ENCODE peak calls at places on chromosome 19, in five cellular contexts. S, H, B, F and Q are unnamed samples.

GRCh38 chr19:12425501-12426274 is 15.1 kb downstream of the ZNF443 start:
- DNase-seq in S (no peak), H (no peak), B (no peak), F (no peak), Q (no peak)

GRCh38 chr19:18117692-18118378 is 20.3 kb downstream of the MAST3 start:
- DNase-seq in S (peak; percentile 82), F (no peak), B (peak; percentile 97), H (peak; percentile 84), Q (peak; percentile 95)

GRCh38 chr19:1069009-1069779 is 2.2 kb downstream of the ARHGAP45 start:
- DNase-seq in H (no peak), B (peak; percentile 92), S (no peak), F (no peak), Q (peak; percentile 94)

GRCh38 chr19:55611300-55611982 is 6.0 kb downstream of the ZNF865 start:
- DNase-seq in S (no peak), H (no peak), B (no peak), F (no peak), Q (no peak)

GRCh38 chr19:42076375-42076944 is 494 bp downstream of the ZNF574 start:
- DNase-seq in B (no peak), H (peak; percentile 44), S (peak; percentile 4), F (no peak), Q (no peak)

GRCh38 chr19:49894011-49894664 is 2.5 kb downstream of the IL4I1 start:
- DNase-seq in F (no peak), S (no peak), H (no peak), B (no peak), Q (no peak)

GRCh38 chr19:36547001-36547732 is 19.1 kb upstream of the ZNF260 start:
- DNase-seq in H (no peak), S (peak; percentile 1), B (no peak), F (no peak), Q (no peak)

GRCh38 chr19:8986296-8986695 is 23.9 kb downstream of the MUC16 start:
- DNase-seq in F (no peak), B (no peak), H (no peak), S (no peak), Q (no peak)

GRCh38 chr19:4456566-4456842 is 1.1 kb downstream of the UBXN6 start:
- DNase-seq in H (no peak), S (peak; percentile 34), F (no peak), B (no peak), Q (peak; percentile 58)

GRCh38 chr19:4456843-4457653 is 546 bp downstream of the UBXN6 start:
- DNase-seq in H (peak; percentile 61), F (no peak), B (no peak), S (no peak), Q (peak; percentile 49)

GRCh38 chr19:4454952-4455738 is 2.4 kb downstream of the UBXN6 start:
- DNase-seq in H (peak; percentile 75), F (no peak), S (no peak), B (no peak), Q (no peak)

GRCh38 chr19:4454621-4454951 is 3.0 kb downstream of the UBXN6 start:
- DNase-seq in F (no peak), H (no peak), S (no peak), B (no peak), Q (no peak)

DNA sequence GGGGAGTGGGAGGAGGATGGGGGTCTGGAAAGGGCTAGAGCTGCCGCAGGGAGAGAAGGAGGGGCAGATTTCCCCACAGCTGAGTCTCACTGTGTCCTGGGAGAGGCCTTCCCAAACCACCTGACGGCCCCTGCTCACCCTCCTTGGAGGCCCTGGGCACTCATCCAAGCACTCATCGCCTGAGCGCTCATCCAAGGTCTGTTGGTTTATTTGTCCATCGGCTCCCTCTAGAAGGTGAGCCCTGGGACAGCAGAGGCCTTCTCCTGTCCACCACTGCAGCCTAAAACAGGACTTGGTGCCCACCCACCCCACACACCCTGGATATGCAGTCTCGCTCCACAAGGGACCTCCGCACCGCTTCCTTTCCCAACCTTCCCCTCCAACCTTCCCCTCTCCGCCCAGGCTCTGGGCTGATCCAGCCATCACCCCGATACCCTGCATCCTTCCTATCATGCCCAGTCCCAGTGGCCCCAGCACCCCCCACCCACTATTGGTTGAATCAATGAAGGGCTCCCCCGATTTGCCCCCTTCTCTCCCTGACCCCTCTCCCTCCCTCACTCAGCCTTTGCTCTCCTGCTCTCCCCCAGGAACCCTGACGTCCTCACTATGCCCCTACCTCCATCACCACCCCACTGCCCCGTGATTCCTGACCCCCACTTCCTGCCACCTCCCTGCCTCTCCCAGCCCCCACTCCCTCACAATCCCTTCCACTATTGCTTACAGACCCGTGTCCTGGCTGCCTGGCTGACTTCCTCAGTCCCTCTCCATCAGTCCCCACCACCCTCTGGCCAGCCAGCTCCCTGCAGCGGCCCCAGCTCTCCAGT is 1.6 kb downstream of the UBXN6 start:
- DNase-seq in B (peak; percentile 79), S (peak; percentile 41), H (peak; percentile 88), F (peak; percentile 77), Q (peak; percentile 59)
- TF ChIP-seq CTCF in B (no peak), S (no peak), H (no peak), F (peak; percentile 41), Q (no peak)

GRCh38 chr19:20077791-20078463 is at the start of gene ZNF90:
- DNase-seq in F (peak; percentile 91), B (peak; percentile 89), S (no peak), H (peak; percentile 98), Q (peak; percentile 88)
- H3K4me3 ChIP-seq in F (peak within 1 kb of the TSS; percentile 71), B (peak within 1 kb of the TSS; percentile 56), S (no peak within 1 kb of the TSS), H (peak within 1 kb of the TSS; percentile 51), Q (peak within 1 kb of the TSS; percentile 60)

GRCh38 chr19:2096543-2097329 is at the start of gene IZUMO4:
- DNase-seq in H (peak; percentile 99), S (peak; percentile 94), B (peak; percentile 100), F (peak; percentile 65), Q (peak; percentile 99)
- TF ChIP-seq CTCF in H (no peak), S (peak; percentile 37), B (peak; percentile 56), F (peak; percentile 28), Q (peak; percentile 61)

GRCh38 chr19:6768236-6768785 is 1.1 kb upstream of the SH2D3A start:
- DNase-seq in F (no peak), B (no peak), H (no peak), S (no peak), Q (no peak)
- H3K4me3 ChIP-seq in F (no peak overlapping the region), B (peak overlapping the region; percentile 54), H (no peak overlapping the region), S (peak overlapping the region; percentile 73), Q (peak overlapping the region; percentile 61)

DNA sequence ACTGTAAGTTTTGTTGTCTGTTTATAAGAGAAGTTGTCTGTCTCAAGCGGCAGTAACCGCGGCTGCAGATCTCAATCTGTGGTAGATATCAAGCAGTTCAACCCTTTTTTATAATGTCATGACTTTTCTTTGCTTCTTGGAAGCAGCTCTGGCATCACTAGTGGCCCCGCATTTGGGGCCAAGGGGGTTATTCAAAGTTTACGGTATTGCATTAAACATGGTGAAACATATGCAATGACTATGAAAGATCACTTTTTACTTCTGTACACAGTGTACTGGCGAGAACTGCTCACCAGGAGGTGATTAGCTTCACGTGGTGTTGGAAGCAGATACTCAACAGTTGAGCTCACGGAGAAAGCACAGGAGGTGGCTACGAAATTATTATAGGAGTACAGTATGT is 4.6 kb upstream of the FFAR3 start:
- DNase-seq in B (peak; percentile 28), S (no peak), F (no peak), H (no peak), Q (peak; percentile 35)
- TF ChIP-seq CTCF in B (no peak), S (no peak), F (no peak), H (no peak), Q (no peak)

GRCh38 chr19:30228113-30228725 is 144.0 kb upstream of the ZNF536 start:
- DNase-seq in F (no peak), H (no peak), B (no peak), S (no peak), Q (no peak)
- H3K4me3 ChIP-seq in F (peak overlapping the region; percentile 45), H (peak overlapping the region; percentile 41), B (peak overlapping the region; percentile 21), S (peak overlapping the region; percentile 67), Q (peak overlapping the region; percentile 54)

DNA sequence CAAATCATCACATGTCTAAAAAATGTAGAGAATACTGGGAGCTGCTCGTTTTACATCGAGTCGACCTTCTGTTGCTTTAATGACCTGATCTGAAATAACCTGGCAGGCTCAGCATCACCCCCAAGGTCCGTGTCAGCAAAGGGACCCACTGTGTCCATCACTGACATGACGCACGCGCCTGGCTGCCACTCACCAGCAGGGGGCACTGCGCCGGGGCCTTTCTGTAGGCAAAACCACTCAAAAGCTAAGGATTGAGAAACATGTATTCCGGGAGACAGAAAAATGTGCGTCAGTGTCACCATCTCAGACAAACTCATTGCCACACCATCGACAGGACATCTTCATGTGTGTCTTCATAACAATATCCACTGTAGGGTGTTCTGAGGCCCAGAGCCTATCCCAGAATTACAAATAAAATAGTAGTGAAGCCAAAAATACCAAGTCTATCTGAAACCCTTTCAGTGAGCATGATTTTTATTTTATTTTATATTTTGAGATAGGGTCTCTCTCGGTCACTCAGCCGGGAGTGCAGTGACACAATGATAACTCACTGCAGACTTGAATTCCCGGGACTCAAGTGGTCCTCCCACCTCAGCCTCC is 130.3 kb upstream of the LSM14A start:
- DNase-seq in B (peak; percentile 89), H (peak; percentile 19), F (no peak), S (peak; percentile 68), Q (peak; percentile 85)
- TF ChIP-seq CTCF in B (peak; percentile 93), H (peak; percentile 34), F (peak; percentile 77), S (peak; percentile 88), Q (peak; percentile 95)

DNA sequence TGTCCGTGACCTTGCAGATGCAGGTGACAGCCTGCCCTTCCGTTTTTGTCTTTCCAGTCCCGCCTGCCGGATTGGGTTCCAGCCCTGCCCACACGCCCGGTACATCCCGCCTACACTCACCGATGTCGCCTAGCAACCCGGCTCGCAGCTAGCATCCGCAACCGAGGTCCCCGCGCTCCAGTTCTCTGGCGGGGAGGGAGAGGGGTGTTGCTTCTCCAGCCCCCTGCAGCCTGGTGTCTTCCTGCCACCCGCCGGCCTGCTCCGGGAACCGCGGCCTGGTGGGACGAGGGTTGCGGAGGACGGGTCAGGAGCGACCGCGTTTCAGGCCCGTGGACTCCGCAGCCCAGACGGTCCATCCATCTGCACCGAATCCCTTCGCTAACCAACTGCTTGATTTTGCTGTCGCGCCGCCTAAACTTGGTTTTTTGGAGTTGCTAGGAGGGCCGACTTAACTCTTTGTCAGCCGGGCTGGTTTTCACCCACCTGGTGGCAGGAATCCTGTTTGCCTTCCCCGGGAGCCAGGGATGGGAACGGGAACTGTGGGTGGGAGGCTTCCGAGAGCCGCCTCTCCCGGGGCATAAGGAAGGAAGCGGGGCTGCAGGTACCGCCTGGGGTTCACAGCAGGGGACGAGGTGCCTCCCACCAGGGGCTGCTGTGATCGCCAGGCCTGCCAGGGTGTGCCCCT is 15.4 kb upstream of the MATK start:
- DNase-seq in F (no peak), S (peak; percentile 10), B (no peak), H (no peak), Q (peak; percentile 66)
- H3K4me3 ChIP-seq in F (no peak overlapping the region), S (no peak overlapping the region), B (no peak overlapping the region), H (no peak overlapping the region), Q (peak overlapping the region; percentile 33)